ENCODE peak calls at places on chromosomes 2 and 18, in seven cellular contexts. X is NAMALWA; M is cardiac muscle cell; E is HFF-Myc; C is body of pancreas; L is HCEC 1CT; H is activated CD8-positive, alpha-beta memory T cell treated with anti-CD3 and anti-CD28 coated beads, Interleukin-2, amount 10 ng/mL, durations not matched to agents 7 days and 5 days. O is an unnamed sample.

GRCh38 chr2:28354920-28355520 is 37.6 kb upstream of the FOSL2 start:
- DNase-seq in E (no peak), M (no peak), H (no peak), L (no peak), C (no peak), X (no peak), O (no peak)

GRCh38 chr18:55114856-55115255 is 155.6 kb upstream of the CCDC68 start:
- DNase-seq in H (no peak), C (no peak), M (peak; percentile 39), X (no peak), E (no peak), L (no peak), O (no peak)

GRCh38 chr18:35042389-35043066 is 1.3 kb downstream of the MAPRE2 start:
- DNase-seq in E (no peak), X (peak; percentile 74), H (no peak), L (peak; percentile 49), M (peak; percentile 32), C (no peak), O (no peak)

GRCh38 chr18:38923136-38923535 is 1357.5 kb upstream of the CELF4 start:
- DNase-seq in X (no peak), M (no peak), E (no peak), L (no peak), C (no peak), H (no peak), O (no peak)

GRCh38 chr2:219692521-219692920 is 65.1 kb downstream of the SLC4A3 start:
- DNase-seq in L (no peak), M (no peak), E (no peak), X (no peak), C (no peak), H (no peak), O (no peak)

GRCh38 chr2:174681099-174681982 is 82.9 kb downstream of the CHRNA1 start:
- DNase-seq in H (no peak), M (peak; percentile 58), X (no peak), E (no peak), L (peak; percentile 11), C (no peak), O (no peak)

GRCh38 chr18:62128157-62128556 is 58.7 kb downstream of the PIGN start:
- DNase-seq in X (no peak), C (no peak), M (peak; percentile 31), H (no peak), L (peak; percentile 61), E (peak; percentile 78), O (no peak)

GRCh38 chr2:240713928-240714746 is 22.5 kb downstream of the AQP12A start:
- DNase-seq in L (no peak), X (no peak), E (no peak), H (no peak), C (peak; percentile 7), M (no peak), O (no peak)

GRCh38 chr2:99261242-99261641 is 5.8 kb upstream of the LYG2 start:
- DNase-seq in L (no peak), E (no peak), C (no peak), M (no peak), H (no peak), X (no peak), O (no peak)

GRCh38 chr2:239548491-239548890 is 147.7 kb upstream of the HDAC4 start:
- DNase-seq in C (no peak), E (no peak), X (no peak), M (no peak), L (no peak), H (peak; percentile 83), O (no peak)

GRCh38 chr2:181876614-181877063 is 14.9 kb upstream of the ITPRID2 start:
- DNase-seq in C (no peak), X (no peak), H (no peak), E (peak; percentile 56), L (peak; percentile 77), M (no peak), O (no peak)

GRCh38 chr2:212725180-212725579 is 186.6 kb upstream of the ERBB4 start:
- DNase-seq in H (no peak), X (no peak), L (no peak), C (no peak), E (no peak), M (no peak), O (no peak)

GRCh38 chr2:223238301-223238700 is 186.3 kb downstream of the KCNE4 start:
- DNase-seq in E (no peak), M (no peak), X (no peak), L (no peak), C (no peak), H (no peak), O (no peak)

GRCh38 chr2:172307800-172308199 is 119.6 kb upstream of the ITGA6 start:
- DNase-seq in L (no peak), X (no peak), C (peak; percentile 31), H (no peak), M (peak; percentile 74), E (no peak), O (no peak)

GRCh38 chr2:48278590-48278989 is 251.4 kb upstream of the STON1 start:
- DNase-seq in E (no peak), C (no peak), H (no peak), M (peak; percentile 12), L (no peak), X (no peak), O (no peak)